ENCODE peak calls at places on chromosomes 6 and 20, in seven cellular contexts. B is NAMALWA; K is amniotic epithelial cell; L is A549; R is stimulated activated CD8-positive, alpha-beta memory T cell treated with anti-CD3 and anti-CD28 coated beads, Interleukin-7, amount 100 ng/mL, for 1 hour; O is pons; A is cardiac muscle cell. C is an unnamed sample.

GRCh38 chr6:2467929-2468600 is 222.7 kb upstream of the GMDS start:
- DNase-seq in O (no peak), A (no peak), K (no peak), R (no peak), L (no peak), B (no peak), C (no peak)

GRCh38 chr6:158185729-158186456 is 17.7 kb downstream of the GTF2H5 start:
- DNase-seq in A (peak), L (no peak), O (no peak), B (no peak), K (peak), R (no peak), C (no peak)

GRCh38 chr20:36571564-36572504 is 1.6 kb upstream of the TGIF2 start:
- DNase-seq in B (no peak), A (no peak), R (no peak), L (no peak), O (no peak), K (no peak), C (peak)

GRCh38 chr6:25223421-25224052 is 55.6 kb upstream of the CARMIL1 start:
- DNase-seq in L (peak), B (peak), R (peak), K (peak), A (peak), O (peak), C (peak)

GRCh38 chr6:113640046-113640445 is 217.1 kb upstream of the MARCKS start:
- DNase-seq in K (no peak), B (no peak), A (no peak), O (no peak), L (no peak), R (no peak), C (no peak)

GRCh38 chr6:50936277-50936681 is 117.6 kb downstream of the TFAP2B start:
- DNase-seq in O (no peak), B (no peak), K (no peak), L (no peak), A (no peak), R (no peak), C (no peak)

GRCh38 chr20:37333848-37334318 is 12.1 kb upstream of the SRC start:
- DNase-seq in R (no peak), O (no peak), B (no peak), K (no peak), A (no peak), L (no peak), C (no peak)

GRCh38 chr6:149716584-149716983 is 1.3 kb downstream of the LATS1 start:
- DNase-seq in O (peak), R (no peak), A (peak), B (peak), L (peak), K (no peak), C (peak)

GRCh38 chr6:34508425-34508824 is 42.5 kb downstream of the PACSIN1 start:
- DNase-seq in L (no peak), B (no peak), A (no peak), K (no peak), R (no peak), O (no peak), C (no peak)

GRCh38 chr6:34475167-34476047 is 9.5 kb downstream of the PACSIN1 start:
- DNase-seq in B (no peak), R (no peak), A (no peak), O (no peak), K (peak), L (no peak), C (no peak)

GRCh38 chr6:17032595-17033591 is 69.0 kb upstream of the STMND1 start:
- DNase-seq in R (no peak), O (peak), B (no peak), L (peak), K (peak), A (peak), C (no peak)

GRCh38 chr20:40778894-40779496 is 90.0 kb upstream of the MAFB start:
- DNase-seq in R (no peak), B (peak), O (peak), K (no peak), A (no peak), L (no peak), C (peak)

GRCh38 chr6:125485757-125486156 is 184.0 kb upstream of the HDDC2 start:
- DNase-seq in A (no peak), R (no peak), K (no peak), B (no peak), L (no peak), O (no peak), C (peak)

GRCh38 chr6:88165087-88165876 is 865 bp downstream of the CNR1 start:
- DNase-seq in A (no peak), B (peak), K (no peak), O (no peak), L (no peak), R (no peak), C (no peak)

GRCh38 chr6:2351807-2352431 is 106.5 kb upstream of the GMDS start:
- DNase-seq in B (no peak), O (no peak), K (peak), A (peak), R (no peak), L (no peak), C (peak)

GRCh38 chr6:63787021-63787420 is 151.4 kb downstream of the PHF3 start:
- DNase-seq in R (no peak), L (no peak), K (peak), A (peak), B (no peak), O (no peak), C (no peak)

GRCh38 chr20:7585126-7585679 is 355.1 kb downstream of the HAO1 start:
- DNase-seq in A (peak), R (no peak), L (no peak), K (no peak), B (no peak), O (no peak), C (no peak)

GRCh38 chr6:148682990-148683389 is 63.8 kb upstream of the UST start:
- DNase-seq in L (no peak), A (no peak), R (no peak), B (peak), O (peak), K (no peak), C (peak)

GRCh38 chr6:126002755-126003390 is 16.5 kb downstream of the TRMT11 start:
- DNase-seq in O (no peak), R (no peak), K (no peak), B (no peak), L (no peak), A (no peak), C (no peak)

GRCh38 chr20:49567421-49568256 is at the start of gene PTGIS:
- DNase-seq in A (peak), L (no peak), K (no peak), R (no peak), O (no peak), B (no peak), C (no peak)

GRCh38 chr6:46138281-46138680 is 8.5 kb downstream of the ENPP4 start:
- DNase-seq in A (no peak), O (no peak), K (no peak), L (no peak), R (no peak), B (peak), C (no peak)

GRCh38 chr20:58518387-58518786 is 3.2 kb upstream of the APCDD1L start:
- DNase-seq in A (no peak), O (no peak), B (no peak), K (no peak), L (no peak), R (no peak), C (no peak)

GRCh38 chr20:19876828-19877227 is 118.8 kb downstream of the RIN2 start:
- DNase-seq in R (no peak), L (no peak), K (no peak), A (no peak), B (no peak), O (no peak), C (no peak)

GRCh38 chr20:46550441-46550840 is at the start of gene OCSTAMP:
- DNase-seq in B (no peak), K (no peak), R (no peak), L (no peak), A (no peak), O (no peak), C (peak)

GRCh38 chr6:170438402-170438753 is 114.7 kb downstream of the PSMB1 start:
- DNase-seq in O (peak), R (peak), B (peak), K (peak), L (peak), A (peak), C (peak)

GRCh38 chr20:36873498-36874189 is 2.3 kb upstream of the TLDC2 start:
- DNase-seq in B (no peak), A (no peak), K (peak), L (no peak), R (no peak), O (no peak), C (no peak)

GRCh38 chr6:43635387-43636311 is at the start of gene MAD2L1BP:
- DNase-seq in K (peak), B (peak), O (peak), A (peak), L (peak), R (peak), C (peak)

GRCh38 chr20:44065401-44066340 is 121.3 kb downstream of the JPH2 start:
- DNase-seq in L (no peak), B (no peak), R (no peak), A (no peak), O (no peak), K (no peak), C (no peak)

GRCh38 chr6:3549314-3549940 is 92.6 kb upstream of the SLC22A23 start:
- DNase-seq in K (no peak), O (no peak), B (no peak), A (no peak), L (no peak), R (no peak), C (no peak)

GRCh38 chr6:42960243-42961019 is at the start of gene GNMT:
- DNase-seq in A (peak), B (no peak), O (no peak), R (no peak), K (no peak), L (no peak), C (no peak)

GRCh38 chr20:63080411-63080810 is 73.6 kb upstream of the BHLHE23 start:
- DNase-seq in A (no peak), O (no peak), L (no peak), B (no peak), K (no peak), R (no peak), C (no peak)

GRCh38 chr6:117976030-117976651 is 69.1 kb downstream of the SLC35F1 start:
- DNase-seq in R (no peak), O (peak), K (peak), L (peak), B (peak), A (peak), C (peak)

GRCh38 chr6:130161627-130162404 is 60.9 kb downstream of the SAMD3 start:
- DNase-seq in R (no peak), A (peak), L (no peak), K (no peak), O (no peak), B (no peak), C (no peak)

GRCh38 chr6:168033791-168034190 is 36.3 kb downstream of the KIF25 start:
- DNase-seq in O (no peak), L (no peak), R (no peak), K (no peak), A (no peak), B (no peak), C (no peak)

GRCh38 chr6:47524136-47524840 is 46.7 kb downstream of the CD2AP start:
- DNase-seq in R (no peak), O (no peak), L (no peak), B (no peak), K (no peak), A (peak), C (no peak)

GRCh38 chr6:134114918-134115714 is 62.7 kb upstream of the SLC2A12 start:
- DNase-seq in B (no peak), O (no peak), L (no peak), K (no peak), A (no peak), R (no peak), C (no peak)

GRCh38 chr6:114084327-114084890 is 113.5 kb upstream of the HDAC2 start:
- DNase-seq in B (no peak), A (peak), R (no peak), L (no peak), O (no peak), K (peak), C (no peak)

GRCh38 chr6:23173231-23173630 is 603.9 kb downstream of the HDGFL1 start:
- DNase-seq in L (no peak), K (no peak), B (no peak), A (peak), O (no peak), R (no peak), C (peak)

C was measured in NB4.